ENCODE peak calls at places on chromosomes 16 and 17, in seven cellular contexts. N is tibial nerve; K is pancreas; X is colonic mucosa; W is uterus; P is CD8-positive, alpha-beta T cell; Q is fibroblast of lung. H is an unnamed sample.

GRCh38 chr16:81888520-81889394 is 109.7 kb downstream of the PLCG2 start:
- DNase-seq in X (no peak), Q (peak; percentile 46), P (no peak), K (no peak), W (no peak), N (no peak), H (no peak)

GRCh38 chr17:37138726-37139125 is 190.0 kb downstream of the AATF start:
- DNase-seq in X (no peak), W (no peak), N (no peak), K (no peak), P (no peak), Q (no peak), H (no peak)

GRCh38 chr17:885971-886571 is 93.5 kb downstream of the NXN start:
- DNase-seq in X (peak; percentile 45), Q (peak; percentile 43), N (peak; percentile 86), W (peak; percentile 86), K (peak; percentile 67), P (no peak), H (no peak)

GRCh38 chr16:29714396-29714795 is 31.4 kb downstream of the C16orf54 start:
- DNase-seq in Q (no peak), K (no peak), W (no peak), P (no peak), N (no peak), X (no peak), H (no peak)

GRCh38 chr16:56929639-56930038 is 2.3 kb upstream of the HERPUD1 start:
- DNase-seq in P (no peak), K (no peak), X (no peak), W (no peak), Q (no peak), N (no peak), H (no peak)

GRCh38 chr17:19551148-19551547 is 17.5 kb downstream of the SLC47A1 start:
- DNase-seq in P (no peak), W (no peak), Q (no peak), K (no peak), X (no peak), N (no peak), H (no peak)

GRCh38 chr16:50718761-50719400 is 23.0 kb upstream of the CYLD start:
- DNase-seq in X (no peak), Q (no peak), N (no peak), W (no peak), K (no peak), P (no peak), H (no peak)

GRCh38 chr16:57165923-57166322 is 19.9 kb downstream of the PSME3IP1 start:
- DNase-seq in N (no peak), P (no peak), K (no peak), W (no peak), X (no peak), Q (peak; percentile 88), H (no peak)

GRCh38 chr16:61595605-61596004 is 440.6 kb downstream of the CDH8 start:
- DNase-seq in X (no peak), N (no peak), W (no peak), K (no peak), Q (no peak), P (no peak), H (no peak)

GRCh38 chr17:68015081-68015723 is 18.9 kb upstream of the C17orf58 start:
- DNase-seq in Q (no peak), X (no peak), K (no peak), N (no peak), W (no peak), P (no peak), H (no peak)

GRCh38 chr16:920722-921121 is 50.1 kb downstream of the LMF1 start:
- DNase-seq in P (no peak), K (no peak), W (no peak), N (peak; percentile 34), X (no peak), Q (no peak), H (no peak)

GRCh38 chr17:7834554-7834890 is 505 bp downstream of the KDM6B start:
- DNase-seq in N (peak; percentile 58), Q (peak; percentile 51), P (peak; percentile 60), W (peak; percentile 73), X (peak; percentile 88), K (peak; percentile 71), H (peak; percentile 91)

GRCh38 chr16:66927918-66928649 is 2.7 kb upstream of the RRAD start:
- DNase-seq in W (no peak), Q (no peak), K (no peak), N (no peak), P (no peak), X (no peak), H (no peak)

GRCh38 chr17:3794890-3795757 is 5.9 kb downstream of the ITGAE start:
- DNase-seq in Q (no peak), X (no peak), N (no peak), P (peak; percentile 75), W (no peak), K (no peak), H (no peak)

GRCh38 chr16:12589676-12590075 is 214.0 kb downstream of the CPPED1 start:
- DNase-seq in N (no peak), X (no peak), P (no peak), W (no peak), K (no peak), Q (no peak), H (peak; percentile 28)

GRCh38 chr17:67415291-67415690 is 38.2 kb downstream of the PITPNC1 start:
- DNase-seq in N (no peak), P (no peak), K (no peak), X (no peak), W (no peak), Q (no peak), H (no peak)

GRCh38 chr16:67860589-67861398 is 12.1 kb upstream of the EDC4 start:
- DNase-seq in N (no peak), P (no peak), Q (peak; percentile 72), X (no peak), K (no peak), W (no peak), H (no peak)

GRCh38 chr17:77356109-77356689 is 215.4 kb downstream of the SEC14L1 start:
- DNase-seq in K (peak; percentile 13), X (peak; percentile 22), Q (no peak), W (peak; percentile 14), P (no peak), N (no peak), H (peak; percentile 75)

GRCh38 chr17:75693500-75694481 is 26.7 kb downstream of the SAP30BP start:
- DNase-seq in Q (peak; percentile 86), N (peak; percentile 78), P (no peak), X (no peak), K (peak; percentile 48), W (peak; percentile 41), H (peak; percentile 90)

GRCh38 chr16:77443834-77444460 is 9.1 kb upstream of the ADAMTS18 start:
- DNase-seq in X (no peak), P (no peak), K (no peak), Q (no peak), W (no peak), N (no peak), H (no peak)

GRCh38 chr16:15946257-15947044 is 3.0 kb upstream of the ABCC1 start:
- DNase-seq in P (no peak), K (no peak), W (no peak), N (no peak), Q (peak; percentile 82), X (no peak), H (no peak)

GRCh38 chr17:19262650-19263620 is 25.8 kb downstream of the EPN2 start:
- DNase-seq in X (no peak), K (no peak), P (no peak), Q (no peak), N (no peak), W (no peak), H (no peak)

GRCh38 chr17:40316571-40317344 is 7.8 kb downstream of the RARA start:
- DNase-seq in Q (peak; percentile 65), N (no peak), K (peak; percentile 46), X (peak; percentile 76), W (peak; percentile 82), P (no peak), H (peak; percentile 87)

GRCh38 chr16:75860654-75861053 is 134.4 kb upstream of the CPHXL start:
- DNase-seq in X (no peak), Q (no peak), K (no peak), N (no peak), P (no peak), W (no peak), H (no peak)

GRCh38 chr17:27506348-27507218 is 50.3 kb downstream of the KSR1 start:
- DNase-seq in N (no peak), X (no peak), K (no peak), P (no peak), Q (no peak), W (no peak), H (no peak)

GRCh38 chr16:81612351-81613170 is 166.5 kb upstream of the PLCG2 start:
- DNase-seq in K (no peak), N (no peak), P (no peak), Q (no peak), X (no peak), W (no peak), H (no peak)

GRCh38 chr17:18087610-18088491 is at the start of gene DRG2:
- DNase-seq in X (peak; percentile 92), Q (peak; percentile 93), W (peak; percentile 95), K (peak; percentile 85), P (peak; percentile 88), N (peak; percentile 90), H (peak; percentile 94)
- TF ChIP-seq CTCF in X (no peak), Q (no peak), W (peak; percentile 50), K (no peak), P (no peak), N (no peak), H (no peak)

DNA sequence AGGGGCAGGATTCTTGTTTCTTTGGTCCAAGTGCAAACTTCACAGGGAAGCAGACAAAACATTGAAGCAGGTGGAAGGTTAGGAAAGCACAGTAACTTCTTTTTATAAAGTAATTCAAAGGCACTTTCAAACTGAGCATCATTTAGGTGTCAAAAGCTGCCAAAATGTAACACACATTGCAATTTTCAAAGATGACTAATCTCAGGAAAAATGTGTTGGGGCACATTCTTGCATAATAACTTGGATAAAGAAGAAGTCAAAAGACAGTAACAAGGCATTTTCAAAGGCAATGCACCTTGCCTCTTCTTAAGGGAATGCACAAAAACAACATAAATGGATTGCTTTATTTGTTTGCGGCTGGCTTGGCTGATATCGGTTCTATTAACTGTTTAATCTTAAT is 3.6 kb downstream of the KCNJ2 start:
- DNase-seq in N (no peak), K (no peak), X (no peak), W (no peak), P (no peak), Q (no peak), H (no peak)
- H3K4me3 ChIP-seq in N (no peak overlapping the region), K (no peak overlapping the region), X (no peak overlapping the region), W (no peak overlapping the region), P (no peak overlapping the region), Q (no peak overlapping the region), H (no peak overlapping the region)

GRCh38 chr16:85935391-85935956 is 36.5 kb downstream of the IRF8 start:
- DNase-seq in P (no peak), W (no peak), N (no peak), Q (no peak), X (no peak), K (no peak), H (no peak)
- H3K27ac ChIP-seq in P (peak overlapping the region; percentile 64), W (no peak overlapping the region), N (no peak overlapping the region), Q (no peak overlapping the region), X (no peak overlapping the region), K (no peak overlapping the region), H (no peak overlapping the region)

DNA sequence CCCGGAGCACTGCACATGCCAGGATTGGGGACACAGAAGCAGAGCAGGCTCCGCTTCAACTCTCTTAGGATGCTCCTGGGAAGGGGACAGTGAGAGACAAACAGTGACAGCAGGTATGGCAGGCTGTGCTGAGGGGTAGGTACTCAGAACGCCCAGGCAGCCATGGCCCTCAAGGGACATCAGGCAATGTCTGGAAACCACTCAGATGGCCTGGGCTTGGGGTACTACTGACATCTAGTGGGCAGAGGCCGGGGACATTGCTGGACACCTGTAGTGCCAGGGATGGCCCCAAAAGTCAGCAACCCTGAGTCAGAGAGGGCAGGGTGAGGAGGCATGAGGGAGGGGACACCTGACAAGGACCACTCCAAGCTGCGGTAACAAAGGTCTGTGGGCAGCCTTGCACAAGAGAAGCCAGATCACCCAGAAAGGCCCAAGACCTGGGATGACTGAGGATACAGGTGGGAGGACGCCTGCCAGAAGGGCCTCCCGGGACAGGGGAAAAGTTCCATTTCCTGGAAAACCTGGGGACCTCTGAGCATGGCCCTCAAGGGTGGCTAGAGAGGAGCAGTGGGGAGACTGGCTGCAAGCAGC is 21.2 kb downstream of the PEMT start:
- DNase-seq in N (no peak), X (peak; percentile 54), P (no peak), Q (peak; percentile 28), K (peak; percentile 64), W (no peak), H (no peak)
- TF ChIP-seq CTCF in N (no peak), X (peak; percentile 12), P (no peak), Q (peak; percentile 36), K (no peak), W (peak; percentile 40), H (peak; percentile 55)

H was measured in coronary artery.